ENCODE peak calls at places on chromosomes 7 and 10, in nine cellular contexts. U is gastroesophageal sphincter; O is stimulated activated naive CD8-positive, alpha-beta T cell treated with anti-CD3 and anti-CD28 coated beads, Interleukin-15, amount 100 ng/mL, for 72 hours; V is left ventricle myocardium superior; M is lower lobe of right lung; W is activated naive CD8-positive, alpha-beta T cell treated with anti-CD3 and anti-CD28 coated beads, Interleukin-2, amount 50 U/mL, for 24 hours; G is effector memory CD8-positive, alpha-beta T cell; L is activated CD8-positive, alpha-beta T cell treated with anti-CD3 and anti-CD28 coated beads for 36 hours; S is right cardiac atrium. C is an unnamed sample.

GRCh38 chr7:158731761-158732160 is 27.2 kb upstream of the NCAPG2 start:
- ATAC-seq in U (no peak), O (no peak), V (no peak), M (no peak), W (no peak), G (no peak), L (no peak), S (no peak), C (no peak)

GRCh38 chr10:72753760-72754231 is 61.9 kb downstream of the MCU start:
- ATAC-seq in U (no peak), O (peak; percentile 61), V (no peak), M (peak; percentile 59), W (no peak), G (peak; percentile 37), L (no peak), S (no peak), C (peak; percentile 52)

GRCh38 chr7:33692956-33693355 is 212.4 kb upstream of the BMPER start:
- ATAC-seq in U (no peak), O (no peak), V (no peak), M (no peak), W (no peak), G (no peak), L (no peak), S (no peak), C (no peak)

GRCh38 chr10:88227342-88228018 is 355.6 kb downstream of the RNLS start:
- ATAC-seq in U (no peak), O (no peak), V (peak; percentile 89), M (no peak), W (no peak), G (no peak), L (no peak), S (peak; percentile 76), C (no peak)

GRCh38 chr10:125951290-125951689 is 54.9 kb downstream of the FANK1 start:
- ATAC-seq in U (no peak), O (no peak), V (no peak), M (no peak), W (no peak), G (no peak), L (no peak), S (no peak), C (no peak)

GRCh38 chr10:44306762-44307161 is 78.1 kb downstream of the CXCL12 start:
- ATAC-seq in U (no peak), O (no peak), V (no peak), M (no peak), W (no peak), G (no peak), L (no peak), S (no peak), C (no peak)

GRCh38 chr10:38007551-38007950 is 2.9 kb upstream of the ZNF33A start:
- ATAC-seq in U (no peak), O (no peak), V (no peak), M (no peak), W (no peak), G (no peak), L (no peak), S (no peak), C (no peak)

GRCh38 chr7:24442170-24442777 is 131.0 kb upstream of the PALS2 start:
- ATAC-seq in U (no peak), O (no peak), V (no peak), M (no peak), W (no peak), G (peak; percentile 77), L (no peak), S (no peak), C (no peak)

GRCh38 chr7:40918701-40919271 is 784.0 kb downstream of the SUGCT start:
- ATAC-seq in U (peak; percentile 73), O (peak; percentile 26), V (peak; percentile 91), M (peak; percentile 63), W (no peak), G (no peak), L (no peak), S (no peak), C (no peak)

GRCh38 chr10:43126759-43127424 is 11.4 kb upstream of the CSGALNACT2 start:
- ATAC-seq in U (no peak), O (no peak), V (no peak), M (no peak), W (no peak), G (peak; percentile 24), L (no peak), S (no peak), C (peak; percentile 20)

GRCh38 chr7:41447106-41448042 is 255.5 kb downstream of the INHBA start:
- ATAC-seq in U (no peak), O (no peak), V (peak; percentile 44), M (no peak), W (no peak), G (no peak), L (no peak), S (peak; percentile 83), C (no peak)

GRCh38 chr7:100503350-100503735 is 19.6 kb downstream of the NYAP1 start:
- ATAC-seq in U (no peak), O (no peak), V (no peak), M (no peak), W (no peak), G (no peak), L (no peak), S (peak; percentile 26), C (no peak)

GRCh38 chr10:91513598-91513997 is 103.5 kb downstream of the HECTD2 start:
- ATAC-seq in U (no peak), O (no peak), V (no peak), M (no peak), W (no peak), G (no peak), L (no peak), S (no peak), C (no peak)

GRCh38 chr10:86122646-86123045 is 243.9 kb downstream of the GRID1 start:
- ATAC-seq in U (no peak), O (no peak), V (no peak), M (no peak), W (no peak), G (no peak), L (no peak), S (no peak), C (no peak)

GRCh38 chr10:32982293-32982709 is 24.3 kb upstream of the ITGB1 start:
- ATAC-seq in U (no peak), O (no peak), V (no peak), M (no peak), W (no peak), G (no peak), L (no peak), S (no peak), C (no peak)

GRCh38 chr7:6533893-6534804 is 17.1 kb downstream of the GRID2IP start:
- ATAC-seq in U (no peak), O (peak; percentile 8), V (no peak), M (no peak), W (peak; percentile 48), G (peak; percentile 39), L (peak; percentile 46), S (no peak), C (peak; percentile 79)

GRCh38 chr7:2821161-2821841 is 22.8 kb downstream of the GNA12 start:
- ATAC-seq in U (no peak), O (no peak), V (no peak), M (peak; percentile 72), W (peak; percentile 40), G (no peak), L (peak; percentile 55), S (no peak), C (peak; percentile 73)

GRCh38 chr10:24947304-24948097 is 4.9 kb downstream of the PRTFDC1 start:
- ATAC-seq in U (peak; percentile 42), O (peak; percentile 53), V (peak; percentile 78), M (no peak), W (peak; percentile 59), G (no peak), L (peak; percentile 40), S (peak; percentile 50), C (peak; percentile 89)

GRCh38 chr10:42149027-42149700 is 489.2 kb downstream of the ZNF33B start:
- ATAC-seq in U (no peak), O (no peak), V (no peak), M (no peak), W (no peak), G (no peak), L (no peak), S (no peak), C (no peak)

GRCh38 chr7:50824882-50825281 is 42.2 kb upstream of the GRB10 start:
- ATAC-seq in U (no peak), O (no peak), V (no peak), M (no peak), W (no peak), G (no peak), L (no peak), S (no peak), C (no peak)

GRCh38 chr7:1940863-1941262 is 270.8 kb downstream of the ELFN1 start:
- ATAC-seq in U (peak; percentile 25), O (peak; percentile 21), V (peak; percentile 19), M (peak; percentile 20), W (peak; percentile 2), G (no peak), L (peak; percentile 4), S (no peak), C (peak; percentile 7)

GRCh38 chr10:12469345-12469744 is 120.0 kb downstream of the CAMK1D start:
- ATAC-seq in U (no peak), O (no peak), V (no peak), M (no peak), W (no peak), G (no peak), L (no peak), S (no peak), C (no peak)

C was measured in activated T-helper 17 cell treated with anti-CD3 and anti-CD28 coated beads, Interleukin-2, amount 50 U/mL, for 72 hours.